ENCODE peak calls at places on chromosomes 6 and 20, in six cellular contexts. S is AG04450; R is progenitor cell of endocrine pancreas; B is Calu3; C is CD8-positive, alpha-beta T cell; I is NB4. E is an unnamed sample.

GRCh38 chr6:25499851-25500250 is 152.2 kb upstream of the SCGN start:
- DNase-seq in I (no peak), C (no peak), S (no peak), R (no peak), B (peak), E (no peak)

GRCh38 chr6:3540253-3540820 is 83.5 kb upstream of the SLC22A23 start:
- DNase-seq in S (no peak), B (no peak), I (no peak), C (no peak), R (no peak), E (no peak)

GRCh38 chr6:13787146-13787545 is 27.2 kb downstream of the MCUR1 start:
- DNase-seq in C (no peak), R (no peak), I (no peak), S (no peak), B (no peak), E (no peak)

GRCh38 chr20:17680128-17680835 is 1.8 kb downstream of the RRBP1 start:
- DNase-seq in C (no peak), I (peak), R (no peak), B (peak), S (no peak), E (no peak)

GRCh38 chr6:2450546-2450945 is 205.1 kb upstream of the GMDS start:
- DNase-seq in I (no peak), S (no peak), C (no peak), B (peak), R (no peak), E (no peak)

GRCh38 chr6:148760568-148761531 is 14.0 kb downstream of the UST start:
- DNase-seq in S (peak), I (peak), B (no peak), R (no peak), C (peak), E (no peak)

GRCh38 chr6:2414885-2415523 is 169.6 kb upstream of the GMDS start:
- DNase-seq in C (no peak), S (no peak), B (no peak), I (no peak), R (no peak), E (no peak)

GRCh38 chr6:4313044-4313686 is 177.8 kb upstream of the ECI2 start:
- DNase-seq in I (peak), S (peak), C (no peak), B (peak), R (no peak), E (no peak)

GRCh38 chr20:61746781-61747180 is 318.9 kb downstream of the TAF4 start:
- DNase-seq in I (no peak), S (no peak), B (no peak), C (no peak), R (no peak), E (no peak)

GRCh38 chr6:113162739-113163138 is 694.4 kb upstream of the MARCKS start:
- DNase-seq in C (no peak), R (no peak), S (no peak), I (no peak), B (no peak), E (no peak)

GRCh38 chr6:54238407-54238806 is 69.8 kb upstream of the TINAG start:
- DNase-seq in C (no peak), R (no peak), B (no peak), I (no peak), S (peak), E (no peak)

GRCh38 chr6:35173068-35174042 is 32.2 kb upstream of the TCP11 start:
- DNase-seq in C (no peak), S (no peak), I (no peak), B (no peak), R (no peak), E (no peak)

GRCh38 chr20:41480054-41480770 is 113.6 kb upstream of the EMILIN3 start:
- DNase-seq in R (no peak), C (no peak), S (no peak), I (peak), B (no peak), E (no peak)

GRCh38 chr6:89008299-89008698 is 44.9 kb upstream of the RNGTT start:
- DNase-seq in I (no peak), C (no peak), S (no peak), R (no peak), B (no peak), E (no peak)

DNA sequence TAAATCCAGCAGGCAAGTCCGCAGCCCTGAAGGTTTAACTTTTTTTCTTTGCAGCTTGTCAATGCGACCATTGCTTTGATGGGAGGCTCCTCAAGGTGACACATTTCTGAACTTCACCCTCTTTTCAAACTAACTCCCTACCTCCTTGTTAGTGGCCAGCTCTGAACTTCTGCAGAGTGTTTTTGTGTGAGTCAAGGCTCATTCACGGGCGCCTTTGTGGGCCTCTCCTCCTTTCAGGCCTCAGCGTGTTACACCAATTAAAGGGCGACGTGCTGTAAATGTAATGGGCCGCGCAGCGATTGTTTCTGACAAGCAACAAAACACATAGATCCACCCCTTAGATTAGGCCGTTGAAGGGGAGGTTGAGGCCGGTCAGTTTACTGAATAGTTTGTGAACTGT is 45.5 kb upstream of the NR2E1 start:
- DNase-seq in S (no peak), I (no peak), C (no peak), B (no peak), R (no peak), E (no peak)
- TF ChIP-seq CTCF in S (no peak), I (no peak), C (no peak), B (no peak), R (no peak), E (no peak)

GRCh38 chr6:8462169-8462568 is 26.8 kb upstream of the SLC35B3 start:
- DNase-seq in I (no peak), C (no peak), R (no peak), B (no peak), S (no peak), E (no peak)
- TF ChIP-seq CTCF in I (no peak), C (no peak), R (no peak), B (no peak), S (no peak), E (no peak)

GRCh38 chr6:28969129-28969528 is 36.0 kb downstream of the ZNF311 start:
- DNase-seq in S (no peak), C (no peak), I (no peak), R (no peak), B (no peak), E (no peak)
- TF ChIP-seq CTCF in S (no peak), C (no peak), I (no peak), R (no peak), B (no peak), E (no peak)

DNA sequence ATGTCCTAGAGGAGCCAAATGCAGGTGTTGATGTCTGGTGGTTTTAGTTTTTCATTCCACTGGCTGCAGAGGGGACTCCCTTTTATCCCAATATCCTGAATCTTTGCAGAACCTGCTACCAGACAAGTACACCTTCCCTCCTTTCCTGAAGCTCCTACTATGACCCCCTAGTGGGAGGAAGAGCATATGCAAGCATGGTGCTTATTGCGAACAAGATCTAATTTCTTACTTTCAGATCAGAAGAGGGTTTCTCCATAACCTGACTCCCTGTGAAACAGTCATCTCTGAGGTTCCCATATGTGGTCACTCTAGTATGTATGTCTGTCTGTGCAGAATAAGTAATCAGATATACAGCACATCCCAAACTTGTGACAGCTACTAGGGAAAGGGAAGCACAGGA is 277.2 kb downstream of the ARHGAP18 start:
- DNase-seq in B (no peak), S (no peak), I (no peak), C (no peak), R (no peak), E (no peak)
- TF ChIP-seq CTCF in B (peak), S (peak), I (peak), C (no peak), R (peak), E (no peak)

GRCh38 chr6:39417440-39417839 is 94.9 kb upstream of the KCNK16 start:
- DNase-seq in C (no peak), S (no peak), B (no peak), R (no peak), I (no peak), E (no peak)

GRCh38 chr6:39421383-39422225 is 99.1 kb upstream of the KCNK16 start:
- DNase-seq in B (no peak), C (no peak), I (no peak), R (no peak), S (no peak), E (no peak)

GRCh38 chr6:39422273-39422672 is 99.8 kb upstream of the KCNK16 start:
- DNase-seq in B (no peak), I (no peak), R (no peak), S (no peak), C (no peak), E (no peak)

GRCh38 chr6:39420300-39421265 is 98.1 kb upstream of the KCNK16 start:
- DNase-seq in R (no peak), B (no peak), I (no peak), C (no peak), S (no peak), E (no peak)

DNA sequence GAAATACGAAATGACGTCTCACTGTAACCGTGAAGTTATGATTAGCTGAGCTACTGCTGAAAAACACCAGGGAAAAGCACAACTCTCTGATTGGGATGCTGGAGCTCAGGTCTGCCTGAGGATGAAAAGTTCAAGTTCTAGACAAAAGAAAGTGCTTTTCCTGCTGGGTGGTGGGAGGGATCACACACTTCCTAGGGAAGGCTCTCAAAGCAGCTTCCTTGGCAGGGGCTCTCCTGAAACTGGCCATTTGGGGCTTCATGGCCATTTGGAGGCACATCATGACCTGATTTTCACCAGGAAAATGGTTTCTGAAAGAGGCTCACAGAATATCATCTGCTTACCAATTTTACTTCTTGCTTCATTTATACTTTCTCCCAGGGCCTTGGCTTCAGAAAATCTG is 97.1 kb upstream of the KCNK16 start:
- DNase-seq in C (no peak), R (no peak), B (no peak), I (no peak), S (no peak), E (no peak)
- TF ChIP-seq CTCF in C (no peak), R (no peak), B (no peak), I (no peak), S (no peak), E (no peak)

GRCh38 chr6:165877773-165878172 is 214.7 kb upstream of the PDE10A start:
- DNase-seq in B (no peak), S (no peak), C (no peak), R (no peak), I (no peak), E (no peak)
- TF ChIP-seq CTCF in B (no peak), S (no peak), C (no peak), R (no peak), I (no peak), E (no peak)

GRCh38 chr20:37277253-37277593 is 12.2 kb upstream of the MANBAL start:
- DNase-seq in S (no peak), I (no peak), B (no peak), C (no peak), R (no peak), E (no peak)

GRCh38 chr20:37278966-37279590 is 10.4 kb upstream of the MANBAL start:
- DNase-seq in S (no peak), R (no peak), C (no peak), I (no peak), B (no peak), E (no peak)

GRCh38 chr20:37275125-37275524 is 13.5 kb upstream of the GHRH start:
- DNase-seq in I (peak), S (no peak), R (no peak), B (no peak), C (no peak), E (no peak)

GRCh38 chr20:37273988-37274387 is 12.4 kb upstream of the GHRH start:
- DNase-seq in B (no peak), C (no peak), S (no peak), R (no peak), I (no peak), E (no peak)

GRCh38 chr20:37276494-37277252 is 12.8 kb upstream of the MANBAL start:
- DNase-seq in C (no peak), S (peak), I (peak), R (no peak), B (peak), E (no peak)
- TF ChIP-seq CTCF in C (no peak), S (peak), I (no peak), R (peak), B (no peak), E (peak)

GRCh38 chr6:132893772-132894490 is 79.6 kb downstream of the RPS12 start:
- DNase-seq in S (no peak), R (no peak), B (no peak), C (no peak), I (no peak), E (no peak)
- TF ChIP-seq CTCF in S (no peak), R (no peak), B (no peak), C (no peak), I (no peak), E (no peak)

DNA sequence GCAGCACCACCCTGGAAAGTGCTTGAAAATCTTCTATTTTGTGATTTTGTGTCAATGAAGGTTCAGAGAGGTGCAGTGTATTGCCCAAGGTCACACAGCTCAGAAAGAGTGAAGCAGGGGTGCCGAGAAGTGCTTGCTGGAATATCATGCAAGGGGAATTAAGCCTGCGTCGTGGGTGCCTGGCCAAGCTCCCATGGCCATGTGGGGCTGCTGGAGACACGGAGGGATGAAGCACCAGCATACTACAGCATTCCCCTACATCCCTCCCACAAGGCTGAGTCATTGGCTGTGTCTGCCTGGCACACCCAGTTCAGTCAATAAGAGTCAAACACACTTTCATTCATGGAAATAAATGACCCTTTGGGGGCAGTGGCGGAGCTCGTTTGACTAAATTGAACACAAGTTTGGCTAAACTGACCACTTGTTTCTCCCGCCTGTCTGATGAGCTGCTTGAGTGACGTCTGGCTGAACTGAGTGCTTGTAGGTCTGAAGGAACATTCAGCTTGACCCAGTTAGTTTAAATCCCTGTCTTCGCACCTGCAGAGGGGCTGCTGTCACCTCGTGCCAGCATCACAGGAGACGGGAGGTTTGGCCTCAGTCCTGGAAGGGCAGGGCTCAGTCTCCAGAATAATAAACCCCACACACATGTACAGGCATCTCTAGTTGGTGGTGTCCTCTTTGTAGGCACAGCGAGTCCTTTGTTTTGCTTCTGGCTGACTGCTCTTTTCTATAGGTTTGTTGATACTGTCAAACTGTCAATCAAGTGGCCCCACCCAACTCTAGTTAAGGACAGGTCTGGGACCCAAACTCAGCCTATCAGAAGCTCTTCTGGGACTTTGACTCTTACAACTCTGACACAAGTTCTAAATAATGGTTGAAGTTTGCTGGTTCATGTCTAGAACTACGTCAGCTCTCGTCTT is 8.4 kb upstream of the TGM2 start:
- DNase-seq in R (peak), S (peak), I (peak), C (no peak), B (peak), E (no peak)
- TF ChIP-seq CTCF in R (no peak), S (peak), I (no peak), C (no peak), B (no peak), E (no peak)

DNA sequence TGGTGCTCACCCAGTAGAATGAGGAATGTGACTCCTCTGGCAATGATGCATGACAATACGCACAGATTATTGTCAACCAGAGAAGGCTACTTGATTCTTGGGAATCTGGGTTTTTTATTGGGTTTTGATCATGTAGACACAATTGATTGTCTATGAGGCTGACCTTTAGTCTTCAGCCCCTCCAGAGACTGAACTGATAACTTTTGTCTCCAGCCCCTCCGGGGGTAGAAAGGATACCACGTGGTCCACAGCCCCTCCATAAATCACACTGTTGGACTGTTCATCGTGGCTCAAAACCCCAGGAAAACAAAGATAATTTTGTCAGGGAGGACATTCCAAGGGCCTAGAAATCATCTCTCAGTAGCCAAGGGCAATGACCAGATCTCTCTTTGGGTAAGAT is 57.5 kb upstream of the ADGRF5 start:
- DNase-seq in B (no peak), C (no peak), S (no peak), I (no peak), R (no peak), E (no peak)
- TF ChIP-seq CTCF in B (no peak), C (no peak), S (no peak), I (no peak), R (no peak), E (no peak)